ENCODE peak calls at places on chromosomes 6 and 20, in four cellular contexts. E is WTC11, U is GM12878, T is K562. B is an unnamed sample.

GRCh38 chr6:156809446-156810178 is 32.4 kb downstream of the ARID1B start:
- DNase-seq in E (no peak), U (no peak), T (no peak), B (no peak)

GRCh38 chr6:166614171-166614583 is 12.9 kb downstream of the RPS6KA2 start:
- DNase-seq in T (no peak), U (no peak), E (no peak), B (no peak)

GRCh38 chr6:142551145-142551811 is 249.5 kb downstream of the ADGRG6 start:
- DNase-seq in T (no peak), U (no peak), E (peak), B (no peak)

GRCh38 chr6:81925201-81925600 is 172.7 kb upstream of the TENT5A start:
- DNase-seq in T (no peak), E (no peak), U (no peak), B (no peak)

GRCh38 chr6:100267002-100267401 is 197.7 kb downstream of the SIM1 start:
- DNase-seq in E (no peak), T (no peak), U (no peak), B (no peak)

GRCh38 chr6:115514656-115515055 is 546.0 kb downstream of the FRK start:
- DNase-seq in T (no peak), E (no peak), U (no peak), B (no peak)

GRCh38 chr20:3243718-3244358 is 4.8 kb upstream of the SLC4A11 start:
- DNase-seq in U (no peak), T (no peak), E (no peak), B (no peak)

GRCh38 chr6:159268511-159268910 is 99.3 kb downstream of the FNDC1 start:
- DNase-seq in U (no peak), T (no peak), E (no peak), B (no peak)

GRCh38 chr6:81987293-81987692 is 234.8 kb upstream of the TENT5A start:
- DNase-seq in E (no peak), U (no peak), T (no peak), B (no peak)

GRCh38 chr6:40722553-40723258 is 135.5 kb upstream of the LRFN2 start:
- DNase-seq in E (no peak), U (no peak), T (no peak), B (peak)

GRCh38 chr20:57398231-57398821 is 7.1 kb downstream of the RBM38 start:
- DNase-seq in T (no peak), U (peak), E (no peak), B (no peak)

GRCh38 chr20:36821964-36822437 is 48.4 kb upstream of the DSN1 start:
- DNase-seq in T (peak), E (no peak), U (no peak), B (no peak)

GRCh38 chr6:129731396-129731795 is 21.4 kb upstream of the ARHGAP18 start:
- DNase-seq in E (no peak), T (no peak), U (no peak), B (no peak)

GRCh38 chr20:35607003-35607735 is 8.5 kb upstream of the SPAG4 start:
- DNase-seq in E (no peak), T (no peak), U (no peak), B (no peak)

GRCh38 chr6:85360794-85361642 is 88.9 kb upstream of the NT5E start:
- DNase-seq in T (no peak), E (no peak), U (no peak), B (peak)

GRCh38 chr20:61263084-61263695 is 11.1 kb downstream of the CDH4 start:
- DNase-seq in E (peak), U (no peak), T (peak), B (no peak)

GRCh38 chr20:5061209-5061608 is 58.5 kb downstream of the PCNA start:
- DNase-seq in T (no peak), E (no peak), U (no peak), B (peak)

GRCh38 chr20:35601990-35602389 is 13.6 kb upstream of the SPAG4 start:
- DNase-seq in E (no peak), U (no peak), T (no peak), B (no peak)

GRCh38 chr20:47727170-47727880 is 58.0 kb downstream of the SULF2 start:
- DNase-seq in U (peak), T (no peak), E (no peak), B (no peak)

GRCh38 chr6:15969236-15969778 is 159.6 kb upstream of the MYLIP start:
- DNase-seq in T (no peak), U (no peak), E (no peak), B (no peak)

GRCh38 chr20:32578840-32579239 is 6.3 kb downstream of the NOL4L start:
- DNase-seq in E (no peak), T (no peak), U (no peak), B (no peak)

GRCh38 chr20:46767127-46767761 is 57.8 kb downstream of the SLC2A10 start:
- DNase-seq in U (no peak), T (peak), E (peak), B (peak)

GRCh38 chr20:62143976-62144825 is 632 bp downstream of the SS18L1 start:
- DNase-seq in T (peak), E (peak), U (no peak), B (peak)

GRCh38 chr6:51854347-51854746 is 233.1 kb downstream of the PKHD1 start:
- DNase-seq in E (no peak), U (no peak), T (no peak), B (no peak)

GRCh38 chr6:42124223-42124836 is 18.1 kb downstream of the C6orf132 start:
- DNase-seq in E (no peak), U (no peak), T (no peak), B (no peak)

GRCh38 chr6:32075781-32076494 is 33.2 kb downstream of the TNXB start:
- DNase-seq in E (no peak), T (no peak), U (no peak), B (no peak)

GRCh38 chr20:62382306-62383198 is 4.4 kb upstream of the RPS21 start:
- DNase-seq in E (peak), T (peak), U (peak), B (peak)

GRCh38 chr20:51733070-51733469 is 35.1 kb downstream of the ATP9A start:
- DNase-seq in T (no peak), U (no peak), E (no peak), B (no peak)

GRCh38 chr6:108559884-108560462 is 744 bp upstream of the FOXO3 start:
- DNase-seq in U (no peak), E (peak), T (peak), B (peak)

GRCh38 chr6:23692184-23692583 is 433.8 kb upstream of the NRSN1 start:
- DNase-seq in U (no peak), T (no peak), E (no peak), B (no peak)

GRCh38 chr6:101803146-101803545 is 409.6 kb downstream of the GRIK2 start:
- DNase-seq in U (no peak), T (no peak), E (no peak), B (no peak)

GRCh38 chr20:62752671-62753501 is 43.4 kb upstream of the MRGBP start:
- DNase-seq in T (no peak), E (no peak), U (no peak), B (peak)

GRCh38 chr6:148757944-148758343 is 11.1 kb downstream of the UST start:
- DNase-seq in T (no peak), U (no peak), E (no peak), B (no peak)
- TF ChIP-seq NR2C2 in T (no peak), U (no peak), E (no peak), B (no peak)

DNA sequence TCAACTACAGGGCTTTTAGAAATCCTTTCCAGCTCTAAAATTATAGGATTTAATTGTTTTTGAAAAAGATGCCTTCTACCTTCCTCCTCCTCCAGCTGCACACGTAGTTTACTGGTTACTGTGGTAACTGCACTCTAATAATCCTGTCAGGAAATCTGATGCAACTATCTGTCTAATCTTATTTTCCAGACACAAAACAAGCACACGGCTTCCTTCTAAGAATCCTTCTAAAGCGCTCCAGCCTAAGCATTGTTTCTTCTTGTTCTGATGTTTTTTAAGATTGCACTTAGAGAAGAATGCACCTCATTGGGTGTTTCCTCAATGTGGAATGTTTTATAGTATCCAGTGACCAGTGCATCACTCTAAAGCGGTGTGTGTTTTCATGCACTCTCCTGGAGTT is 63.6 kb downstream of the CARMIL1 start:
- DNase-seq in T (no peak), E (no peak), U (no peak), B (no peak)
- TF ChIP-seq NR2C2 in T (no peak), E (no peak), U (no peak), B (no peak)

GRCh38 chr6:168193816-168194701 is 115.0 kb upstream of the FRMD1 start:
- DNase-seq in T (peak), U (no peak), E (peak), B (peak)
- TF ChIP-seq NR2C2 in T (no peak), U (no peak), E (no peak), B (no peak)

DNA sequence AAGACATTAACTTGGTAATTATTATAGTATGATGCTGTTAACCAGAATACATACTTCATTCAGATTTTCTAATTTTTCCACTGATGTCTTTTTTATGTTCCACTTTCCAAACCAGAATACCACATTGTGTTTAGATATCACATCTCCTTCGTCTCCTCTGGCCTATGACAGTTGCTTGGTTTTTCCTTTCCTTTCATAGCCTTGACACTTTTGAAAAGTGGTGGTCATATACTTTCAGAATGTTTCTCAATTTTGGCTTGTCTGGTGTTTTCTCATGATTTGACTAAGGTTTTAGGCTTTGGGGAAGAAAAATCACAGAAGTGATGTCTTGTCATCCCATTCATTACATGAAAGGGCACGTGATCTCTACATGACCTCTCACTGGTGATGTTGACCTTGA is 24.3 kb upstream of the RIMS4 start:
- DNase-seq in U (no peak), T (no peak), E (no peak), B (no peak)
- TF ChIP-seq NR2C2 in U (no peak), T (no peak), E (no peak), B (no peak)

DNA sequence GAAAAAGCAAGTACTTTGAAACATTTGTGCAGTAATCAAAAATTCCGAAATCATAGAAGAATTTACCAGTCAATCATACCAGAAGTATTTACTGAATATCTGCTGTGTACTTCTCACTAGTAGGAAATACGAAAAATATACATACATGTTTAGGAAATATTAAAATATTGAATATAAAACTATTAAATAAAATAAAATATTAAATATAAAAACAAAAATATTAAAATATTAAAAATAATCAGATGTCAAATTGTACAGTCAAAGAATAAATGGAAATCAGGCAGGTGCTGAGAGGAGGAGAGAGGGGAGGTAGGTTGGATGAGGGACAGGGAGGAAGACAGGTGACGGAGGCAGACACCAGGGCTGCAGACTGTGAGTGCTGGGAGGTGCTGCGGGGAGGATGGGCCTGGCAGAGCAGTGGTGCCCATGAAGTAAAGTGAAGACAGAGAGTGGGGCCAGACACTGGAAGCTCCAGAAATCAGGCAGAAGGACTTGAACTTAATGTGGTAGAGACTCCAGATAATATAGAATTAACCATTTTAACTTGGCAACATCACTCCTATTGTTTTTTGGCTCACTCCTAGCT is 55.9 kb downstream of the PRKN start:
- DNase-seq in E (no peak), T (no peak), U (no peak), B (no peak)
- TF ChIP-seq NR2C2 in E (no peak), T (no peak), U (no peak), B (no peak)

GRCh38 chr6:7818480-7819165 is 92.0 kb downstream of the TXNDC5 start:
- DNase-seq in T (no peak), U (no peak), E (no peak), B (no peak)

GRCh38 chr6:7823552-7823951 is 87.0 kb downstream of the TXNDC5 start:
- DNase-seq in T (no peak), U (no peak), E (no peak), B (no peak)

GRCh38 chr6:7820288-7820835 is 90.2 kb downstream of the TXNDC5 start:
- DNase-seq in U (no peak), E (no peak), T (no peak), B (no peak)

GRCh38 chr6:7821426-7821825 is 89.2 kb downstream of the TXNDC5 start:
- DNase-seq in U (no peak), T (no peak), E (no peak), B (no peak)

DNA sequence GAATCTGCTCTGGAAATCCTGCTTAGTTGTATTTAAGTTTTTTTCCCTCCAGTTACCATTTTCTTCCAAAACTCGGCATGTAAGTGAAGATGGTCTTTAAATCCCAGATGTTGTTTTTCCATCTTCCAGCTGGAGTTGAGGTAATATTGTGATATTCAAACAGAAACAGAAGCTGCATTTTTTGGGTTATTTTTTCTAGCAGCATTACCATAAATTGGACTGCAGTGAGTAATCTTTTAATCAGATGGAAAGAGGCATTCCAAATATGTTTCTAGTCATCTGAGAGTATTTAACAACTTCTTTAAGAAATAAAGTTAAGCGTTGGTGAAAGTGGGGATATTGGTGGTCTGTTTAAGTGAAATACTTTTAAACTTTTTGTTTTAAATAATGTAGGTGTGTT is 90.9 kb downstream of the TXNDC5 start:
- DNase-seq in U (no peak), E (no peak), T (no peak), B (no peak)
- TF ChIP-seq NR2C2 in U (no peak), E (no peak), T (no peak), B (no peak)

DNA sequence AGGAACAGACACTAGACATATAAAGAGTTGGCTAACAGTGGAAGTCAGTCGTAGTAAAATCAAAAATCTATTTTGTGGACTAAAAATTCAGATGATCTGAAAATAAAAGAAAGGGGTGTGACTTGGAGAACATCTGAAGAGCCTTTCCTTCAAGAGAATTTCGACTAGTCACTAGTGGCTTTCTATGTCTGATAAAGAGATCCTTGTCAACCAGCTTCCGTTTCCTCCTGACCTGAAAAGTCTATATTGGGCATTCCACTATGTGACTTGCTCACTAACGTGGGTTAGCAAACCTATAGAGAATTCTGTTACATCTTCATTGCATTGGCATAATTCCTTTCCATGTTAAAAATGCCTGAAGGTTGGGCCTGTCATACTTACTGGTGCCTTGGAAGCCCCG is 25.9 kb downstream of the TRAF3IP2 start:
- DNase-seq in E (no peak), U (no peak), T (no peak), B (no peak)
- TF ChIP-seq NR2C2 in E (no peak), U (no peak), T (no peak), B (no peak)

DNA sequence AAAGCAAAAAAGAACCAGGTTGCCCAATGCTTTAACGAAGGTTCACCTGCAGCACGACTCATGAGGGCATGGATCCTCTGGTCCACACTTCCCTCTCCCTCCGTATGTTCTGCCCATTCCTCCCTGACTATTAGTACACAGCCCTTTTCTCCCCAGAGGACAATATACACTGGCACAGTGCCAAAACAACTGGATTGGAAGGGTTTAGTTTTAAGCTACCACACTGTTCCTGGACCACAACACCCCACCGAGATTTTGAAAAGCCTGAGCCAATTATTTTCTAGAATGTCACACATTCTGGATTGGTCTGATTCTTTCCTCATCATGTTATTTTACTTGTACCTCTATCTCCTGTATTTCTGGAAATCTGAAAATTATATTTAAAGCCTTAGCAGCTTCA is 2.9 kb upstream of the AKAP7 start:
- DNase-seq in T (no peak), E (no peak), U (no peak), B (no peak)
- TF ChIP-seq NR2C2 in T (no peak), E (no peak), U (no peak), B (no peak)

DNA sequence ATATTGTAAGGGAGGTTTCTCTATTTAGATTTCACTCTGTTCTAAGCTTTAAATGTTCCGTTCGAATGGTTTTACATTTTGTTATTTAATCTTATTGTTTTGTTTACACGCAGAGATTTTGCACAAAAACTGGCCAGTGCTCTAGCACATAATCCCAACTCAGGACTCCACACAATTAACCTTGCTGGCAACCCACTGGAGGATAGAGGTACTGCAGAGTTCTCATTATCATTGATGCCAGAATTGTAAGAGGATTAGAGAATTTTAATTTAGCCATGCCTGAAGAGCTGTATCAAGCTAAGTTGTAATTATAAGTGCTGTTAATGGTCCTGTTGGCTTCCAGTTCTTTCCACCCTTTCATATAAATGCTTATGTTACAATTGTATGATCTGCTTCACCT is 179.7 kb upstream of the SCGN start:
- DNase-seq in T (peak), E (no peak), U (no peak), B (no peak)
- TF ChIP-seq NR2C2 in T (no peak), E (no peak), U (no peak), B (no peak)

GRCh38 chr6:167843023-167843422 is 16.3 kb downstream of the AFDN start:
- DNase-seq in T (no peak), E (no peak), U (no peak), B (no peak)

GRCh38 chr6:167840160-167840525 is 13.4 kb downstream of the AFDN start:
- DNase-seq in E (no peak), T (no peak), U (no peak), B (no peak)

GRCh38 chr6:167841981-167842380 is 15.3 kb downstream of the AFDN start:
- DNase-seq in U (no peak), E (no peak), T (no peak), B (no peak)

GRCh38 chr6:167840526-167841179 is 13.9 kb downstream of the AFDN start:
- DNase-seq in T (no peak), E (no peak), U (no peak), B (no peak)

GRCh38 chr6:167842457-167842856 is 15.7 kb downstream of the AFDN start:
- DNase-seq in T (no peak), E (no peak), U (no peak), B (no peak)
- TF ChIP-seq NR2C2 in T (no peak), E (no peak), U (no peak), B (no peak)